ENCODE peak calls at places on chromosomes 11 and 22, in nine cellular contexts. R is iPS DF 6.9, D is heart left ventricle, N is body of pancreas, B is neural progenitor cell, T is lower lobe of right lung, L is lung, G is endothelial cell of umbilical vein, O is pancreas. E is an unnamed sample.

GRCh38 chr11:128768876-128769275 is 75.0 kb downstream of the FLI1 start:
- DNase-seq in R (no peak), T (no peak), D (no peak), B (no peak), L (no peak), G (no peak), N (no peak), O (no peak), E (no peak)

GRCh38 chr22:33357894-33358440 is 299.8 kb upstream of the SYN3 start:
- DNase-seq in T (no peak), N (no peak), L (no peak), R (no peak), O (no peak), B (no peak), D (no peak), G (no peak), E (no peak)

GRCh38 chr11:8386134-8386864 is 122.6 kb upstream of the LMO1 start:
- DNase-seq in D (no peak), L (no peak), B (no peak), R (no peak), T (no peak), N (no peak), O (no peak), G (no peak), E (no peak)

GRCh38 chr22:38311331-38311635 is 6.0 kb downstream of the CSNK1E start:
- DNase-seq in G (no peak), B (no peak), R (no peak), N (no peak), D (no peak), O (no peak), T (no peak), L (no peak), E (no peak)

GRCh38 chr11:76787271-76787670 is 4.1 kb downstream of the TSKU start:
- DNase-seq in B (no peak), R (no peak), N (no peak), T (no peak), G (no peak), O (no peak), L (no peak), D (no peak), E (no peak)

GRCh38 chr11:36684840-36685800 is 87.1 kb upstream of the RAG2 start:
- DNase-seq in N (no peak), L (no peak), D (no peak), O (no peak), G (no peak), R (no peak), B (no peak), T (no peak), E (no peak)

GRCh38 chr11:110989734-110990133 is 255.8 kb upstream of the POU2AF2 start:
- DNase-seq in R (no peak), L (no peak), B (no peak), O (no peak), D (no peak), N (no peak), G (no peak), T (no peak), E (no peak)

GRCh38 chr11:61637287-61637686 is 42.9 kb upstream of the DAGLA start:
- DNase-seq in L (no peak), R (no peak), N (no peak), D (no peak), B (no peak), T (no peak), G (no peak), O (no peak), E (no peak)

GRCh38 chr22:45473626-45474237 is 29.0 kb upstream of the FBLN1 start:
- DNase-seq in B (peak; percentile 27), G (no peak), L (no peak), O (no peak), D (no peak), T (peak; percentile 6), R (no peak), N (no peak), E (no peak)

GRCh38 chr11:32852142-32852541 is 22.4 kb downstream of the PRRG4 start:
- DNase-seq in G (no peak), N (no peak), O (no peak), L (peak; percentile 36), D (no peak), B (no peak), T (no peak), R (no peak), E (no peak)

GRCh38 chr11:58941838-58942237 is 2.5 kb downstream of the GLYATL1 start:
- DNase-seq in B (no peak), O (no peak), G (no peak), R (no peak), L (no peak), N (no peak), T (no peak), D (no peak), E (no peak)

GRCh38 chr11:28674432-28675076 is 566.4 kb downstream of the METTL15 start:
- DNase-seq in N (no peak), T (no peak), R (peak; percentile 5), D (no peak), B (peak; percentile 64), O (no peak), L (no peak), G (peak; percentile 8), E (no peak)

GRCh38 chr11:121762820-121763219 is 310.1 kb upstream of the SORL1-AS1 start:
- DNase-seq in T (no peak), O (no peak), B (peak; percentile 33), G (peak; percentile 21), N (peak; percentile 14), R (no peak), L (no peak), D (no peak), E (peak; percentile 25)

GRCh38 chr22:43945632-43946390 is 9.4 kb upstream of the SAMM50 start:
- DNase-seq in G (peak; percentile 63), R (peak; percentile 54), O (peak; percentile 33), T (peak; percentile 74), D (peak; percentile 73), N (peak; percentile 75), L (peak; percentile 58), B (peak; percentile 78), E (peak; percentile 30)

GRCh38 chr22:27875951-27876350 is 43.1 kb downstream of the PITPNB start:
- DNase-seq in R (no peak), L (no peak), N (no peak), G (no peak), T (no peak), B (no peak), O (no peak), D (no peak), E (no peak)

GRCh38 chr22:26547426-26547825 is 35.2 kb upstream of the TFIP11 start:
- DNase-seq in B (no peak), N (no peak), G (no peak), R (no peak), D (no peak), L (no peak), T (no peak), O (no peak), E (no peak)

GRCh38 chr22:49146511-49146910 is 681.2 kb downstream of the BRD1 start:
- DNase-seq in T (no peak), B (no peak), R (no peak), L (no peak), N (no peak), O (no peak), D (no peak), G (no peak), E (no peak)

DNA sequence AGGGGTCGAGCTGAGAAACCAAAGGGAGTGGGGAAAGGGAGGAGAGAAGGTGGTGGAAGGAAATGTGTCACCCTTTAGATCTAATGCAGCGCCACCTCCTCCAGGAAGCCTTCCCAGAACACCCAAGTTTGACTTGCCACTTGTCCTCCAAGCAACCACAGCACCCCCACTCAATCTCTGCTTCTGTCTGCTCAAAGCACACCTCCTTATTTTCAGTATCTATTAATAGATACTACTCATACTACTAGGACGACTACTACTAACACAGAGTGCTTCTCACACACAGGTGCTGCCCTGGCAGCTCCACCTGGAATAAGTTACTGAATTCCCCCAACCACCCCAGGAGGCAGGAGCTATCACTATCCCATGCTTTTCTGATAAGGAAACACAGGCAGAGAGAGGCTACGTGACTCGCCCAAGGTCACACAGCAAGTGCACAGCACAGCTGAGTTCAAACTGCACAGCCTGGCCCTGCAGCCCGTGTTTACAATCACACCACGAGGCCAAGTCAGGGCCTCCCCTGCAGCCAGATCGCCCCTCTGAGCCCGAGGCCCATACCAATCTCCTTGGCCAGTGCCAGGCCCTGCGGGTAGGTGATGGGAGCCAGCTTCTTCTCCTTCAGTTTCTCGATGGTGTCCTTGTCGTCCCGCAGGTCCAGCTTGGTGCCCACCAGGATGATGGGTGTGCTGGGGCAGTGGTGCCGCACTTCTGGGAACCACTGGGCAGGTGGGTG is 13.2 kb downstream of the RAC2 start:
- DNase-seq in D (no peak), O (no peak), R (no peak), T (peak; percentile 17), G (no peak), L (no peak), B (no peak), N (peak; percentile 26), E (no peak)
- H3K4me3 ChIP-seq in D (no peak overlapping the region), O (no peak overlapping the region), R (no peak overlapping the region), T (no peak overlapping the region), G (no peak overlapping the region), L (no peak overlapping the region), B (no peak overlapping the region), N (no peak overlapping the region), E (no peak overlapping the region)

DNA sequence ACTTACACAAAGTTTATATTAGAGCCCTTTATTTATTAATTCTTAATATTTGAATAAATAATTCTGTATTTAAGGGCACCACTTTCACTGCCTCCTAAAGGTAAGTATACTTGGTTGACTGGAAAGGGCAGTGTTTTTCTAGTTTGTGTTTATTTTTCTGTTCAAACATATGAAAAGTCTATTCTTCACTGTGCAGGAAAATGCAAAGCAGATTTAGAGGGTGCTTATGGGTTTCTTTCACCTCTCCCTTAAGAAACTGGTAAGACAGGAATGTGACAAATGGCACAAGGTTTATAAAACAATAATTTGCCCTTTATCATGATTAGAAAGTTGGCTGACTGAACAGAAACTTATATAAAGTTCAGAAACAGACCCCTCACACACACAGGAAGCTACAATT is 60.6 kb downstream of the PLEKHA7 start:
- DNase-seq in N (no peak), O (no peak), R (no peak), G (no peak), T (no peak), B (no peak), L (no peak), D (no peak), E (no peak)
- H3K36me3 ChIP-seq in N (no peaks in the 10 kb centered on the region), O (no peaks in the 10 kb centered on the region), R (no peaks in the 10 kb centered on the region), G (no peaks in the 10 kb centered on the region), T (no peaks in the 10 kb centered on the region), B (no peaks in the 10 kb centered on the region), L (no peaks in the 10 kb centered on the region), D (no peaks in the 10 kb centered on the region), E (no peaks in the 10 kb centered on the region)

GRCh38 chr11:34013893-34014571 is 37.5 kb upstream of the CAPRIN1 start:
- DNase-seq in O (no peak), D (no peak), G (no peak), L (no peak), B (no peak), N (no peak), R (no peak), T (no peak), E (no peak)
- H3K27me3 ChIP-seq in O (no peaks in the 10 kb centered on the region), D (no peaks in the 10 kb centered on the region), G (peaks cover 4% of the 10 kb centered on the region), L (no peaks in the 10 kb centered on the region), B (no peaks in the 10 kb centered on the region), N (no peaks in the 10 kb centered on the region), R (no peaks in the 10 kb centered on the region), T (no peaks in the 10 kb centered on the region), E (no peaks in the 10 kb centered on the region)

DNA sequence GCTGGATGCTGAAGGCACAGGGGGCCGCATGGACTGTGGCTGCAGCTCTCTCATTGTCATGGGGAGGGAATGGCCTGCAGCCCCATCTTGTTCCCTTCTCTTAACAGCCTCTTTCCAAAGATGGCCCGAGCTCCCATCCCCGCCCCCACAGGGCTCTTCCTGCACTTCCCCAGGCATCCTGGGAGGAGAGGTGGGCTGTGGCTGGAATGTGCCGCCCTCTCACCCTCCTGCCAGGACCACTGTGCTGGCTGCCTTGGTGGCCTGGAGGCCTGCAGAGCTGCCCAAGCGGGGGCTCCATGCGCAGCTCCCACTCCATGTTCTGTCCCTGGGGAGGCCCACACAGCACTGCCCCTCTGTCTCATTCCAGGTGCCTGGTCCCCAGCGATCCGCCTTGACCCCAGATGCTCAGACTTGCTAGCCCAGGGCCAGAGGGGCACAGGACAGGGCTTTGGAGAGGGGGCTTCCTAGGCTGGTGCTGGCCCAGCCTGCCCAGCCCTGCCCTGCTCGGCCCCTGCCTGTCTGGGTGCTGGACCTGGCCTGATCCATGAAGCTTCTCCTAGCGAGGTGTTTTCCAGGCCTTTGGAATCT is 56.6 kb downstream of the RTN4R start:
- DNase-seq in R (no peak), N (no peak), D (no peak), L (no peak), O (no peak), G (no peak), T (no peak), B (no peak), E (no peak)
- H3K4me3 ChIP-seq in R (no peak overlapping the region), N (no peak overlapping the region), D (no peak overlapping the region), L (no peak overlapping the region), O (no peak overlapping the region), G (no peak overlapping the region), T (no peak overlapping the region), B (no peak overlapping the region), E (peak overlapping the region; percentile 41)

E was measured in left ventricle myocardium inferior.